ENCODE peak calls at places on chromosomes 13 and 19, in five cellular contexts. One of them, this sample, is unnamed.
A peak's percentile ranks its signal among the peaks of the same experiment; 100 is the strongest.

GRCh38 chr19:39949026-39949747 is 14.8 kb upstream of the FCGBP start:
- DNase-seq in stomach: peak; percentile 7
- DNase-seq in heart right ventricle: no peak
- DNase-seq in psoas muscle: no peak
- DNase-seq in fibroblast of lung: no peak
- DNase-seq in this sample: no peak

GRCh38 chr13:48542581-48543341 is 9.9 kb upstream of the RCBTB2 start:
- DNase-seq in stomach: peak; percentile 58
- DNase-seq in heart right ventricle: peak; percentile 47
- DNase-seq in psoas muscle: peak; percentile 74
- DNase-seq in fibroblast of lung: peak; percentile 16
- DNase-seq in this sample: peak; percentile 78

GRCh38 chr19:1650627-1651009 is 1.8 kb downstream of the TCF3 start:
- DNase-seq in stomach: no peak
- DNase-seq in heart right ventricle: no peak
- DNase-seq in psoas muscle: no peak
- DNase-seq in fibroblast of lung: peak; percentile 18
- DNase-seq in this sample: peak; percentile 23

GRCh38 chr19:41238244-41238643 is 19.2 kb downstream of the AXL start:
- DNase-seq in stomach: no peak
- DNase-seq in heart right ventricle: no peak
- DNase-seq in psoas muscle: no peak
- DNase-seq in fibroblast of lung: no peak
- DNase-seq in this sample: no peak

GRCh38 chr13:30421093-30422055 is 919 bp upstream of the UBE2L5 start:
- DNase-seq in stomach: peak; percentile 82
- DNase-seq in heart right ventricle: peak; percentile 88
- DNase-seq in psoas muscle: peak; percentile 94
- DNase-seq in fibroblast of lung: peak; percentile 87
- DNase-seq in this sample: peak; percentile 91

GRCh38 chr13:33524086-33524485 is 238.5 kb upstream of the STARD13 start:
- DNase-seq in stomach: no peak
- DNase-seq in heart right ventricle: no peak
- DNase-seq in psoas muscle: no peak
- DNase-seq in fibroblast of lung: peak; percentile 92
- DNase-seq in this sample: no peak

GRCh38 chr13:73223372-73223781 is 164.6 kb downstream of the KLF5 start:
- DNase-seq in stomach: no peak
- DNase-seq in heart right ventricle: no peak
- DNase-seq in psoas muscle: no peak
- DNase-seq in fibroblast of lung: no peak
- DNase-seq in this sample: no peak

GRCh38 chr13:50379584-50379983 is 364.3 kb downstream of the KCNRG start:
- DNase-seq in stomach: no peak
- DNase-seq in heart right ventricle: no peak
- DNase-seq in psoas muscle: no peak
- DNase-seq in fibroblast of lung: peak; percentile 68
- DNase-seq in this sample: no peak

GRCh38 chr13:20590568-20590967 is 23.6 kb downstream of the IFT88 start:
- DNase-seq in stomach: no peak
- DNase-seq in heart right ventricle: no peak
- DNase-seq in psoas muscle: no peak
- DNase-seq in fibroblast of lung: no peak
- DNase-seq in this sample: no peak

GRCh38 chr13:49569993-49570689 is 15.2 kb downstream of the RCBTB1 start:
- DNase-seq in stomach: no peak
- DNase-seq in heart right ventricle: no peak
- DNase-seq in psoas muscle: no peak
- DNase-seq in fibroblast of lung: peak; percentile 23
- DNase-seq in this sample: no peak

GRCh38 chr19:4557971-4558941 is 1.2 kb downstream of the SEMA6B start:
- DNase-seq in stomach: peak; percentile 59
- DNase-seq in heart right ventricle: no peak
- DNase-seq in psoas muscle: no peak
- DNase-seq in fibroblast of lung: no peak
- DNase-seq in this sample: no peak

GRCh38 chr13:32737111-32737571 is 150.9 kb downstream of the PDS5B start:
- DNase-seq in stomach: no peak
- DNase-seq in heart right ventricle: no peak
- DNase-seq in psoas muscle: no peak
- DNase-seq in fibroblast of lung: peak; percentile 23
- DNase-seq in this sample: no peak

GRCh38 chr19:35144600-35145436 is 1.8 kb downstream of the FXYD7 start:
- DNase-seq in stomach: peak; percentile 76
- DNase-seq in heart right ventricle: no peak
- DNase-seq in psoas muscle: no peak
- DNase-seq in fibroblast of lung: no peak
- DNase-seq in this sample: no peak

GRCh38 chr13:77698211-77699058 is 948 bp downstream of the SLAIN1 start:
- DNase-seq in stomach: peak; percentile 46
- DNase-seq in heart right ventricle: peak; percentile 15
- DNase-seq in psoas muscle: peak; percentile 61
- DNase-seq in fibroblast of lung: peak; percentile 6
- DNase-seq in this sample: no peak

GRCh38 chr13:79810671-79811070 is 329.7 kb downstream of the NDFIP2 start:
- DNase-seq in stomach: no peak
- DNase-seq in heart right ventricle: no peak
- DNase-seq in psoas muscle: no peak
- DNase-seq in fibroblast of lung: peak; percentile 77
- DNase-seq in this sample: no peak

GRCh38 chr19:39381910-39382611 is 8.8 kb downstream of the PAF1 start:
- DNase-seq in stomach: no peak
- DNase-seq in heart right ventricle: no peak
- DNase-seq in psoas muscle: no peak
- DNase-seq in fibroblast of lung: no peak
- DNase-seq in this sample: no peak

GRCh38 chr19:31064486-31064885 is 284.8 kb downstream of the TSHZ3 start:
- DNase-seq in stomach: no peak
- DNase-seq in heart right ventricle: no peak
- DNase-seq in psoas muscle: no peak
- DNase-seq in fibroblast of lung: no peak
- DNase-seq in this sample: no peak

GRCh38 chr19:18415177-18415867 is 3.9 kb upstream of the SSBP4 start:
- DNase-seq in stomach: no peak
- DNase-seq in heart right ventricle: peak; percentile 77
- DNase-seq in psoas muscle: peak; percentile 86
- DNase-seq in fibroblast of lung: peak; percentile 59
- DNase-seq in this sample: peak; percentile 81

GRCh38 chr13:21683034-21683733 is 12.3 kb downstream of the FGF9 start:
- DNase-seq in stomach: no peak
- DNase-seq in heart right ventricle: no peak
- DNase-seq in psoas muscle: no peak
- DNase-seq in fibroblast of lung: peak; percentile 89
- DNase-seq in this sample: no peak

DNA sequence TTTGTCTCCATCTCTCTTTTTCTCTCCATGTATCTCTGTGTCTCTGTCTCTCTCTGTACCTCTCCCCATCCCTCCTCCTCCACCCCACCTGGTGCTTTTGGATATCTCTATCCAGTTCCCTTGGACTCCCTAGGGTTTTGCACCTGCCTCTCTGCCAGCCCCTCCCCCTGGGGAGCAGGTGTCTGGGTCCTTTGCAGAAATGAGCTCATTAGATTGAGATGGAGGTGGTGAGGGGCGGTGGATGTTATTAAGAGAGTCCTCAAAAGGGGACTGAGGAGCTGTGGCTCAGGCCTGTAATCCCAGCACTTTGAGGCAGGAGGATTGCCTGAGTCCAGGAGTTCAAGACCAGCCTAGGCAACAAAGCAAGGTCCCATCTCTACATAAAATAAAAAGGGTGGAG is 2.1 kb downstream of the KCNN4 start:
- DNase-seq in stomach: no peak
- DNase-seq in heart right ventricle: no peak
- DNase-seq in psoas muscle: no peak
- DNase-seq in fibroblast of lung: no peak
- DNase-seq in this sample: no peak
- H3K27ac ChIP-seq in stomach: peak overlapping the region; percentile 82
- H3K27ac ChIP-seq in heart right ventricle: no peak overlapping the region
- H3K27ac ChIP-seq in psoas muscle: no peak overlapping the region
- H3K27ac ChIP-seq in fibroblast of lung: no peak overlapping the region
- H3K27ac ChIP-seq in this sample: peak overlapping the region; percentile 18

DNA sequence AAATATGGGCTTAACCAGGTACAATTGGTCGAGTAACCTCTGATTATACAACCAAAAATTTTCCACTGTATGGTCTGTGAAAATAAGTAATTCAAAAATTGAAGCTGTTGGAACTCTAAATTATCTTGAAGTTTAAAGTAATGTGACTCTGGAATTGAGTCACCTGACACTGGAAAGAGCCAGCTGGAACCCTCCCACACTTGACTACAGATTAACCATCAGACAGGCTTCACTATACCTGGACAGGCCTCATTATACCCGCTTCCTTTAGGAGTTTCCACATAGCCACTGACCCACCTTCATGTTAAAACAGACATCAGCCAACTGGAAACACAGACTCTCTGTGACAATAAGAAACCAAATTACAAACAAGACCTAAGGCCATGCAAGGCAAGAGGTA is 1.3 kb downstream of the ZNF433 start:
- DNase-seq in stomach: no peak
- DNase-seq in heart right ventricle: no peak
- DNase-seq in psoas muscle: no peak
- DNase-seq in fibroblast of lung: no peak
- DNase-seq in this sample: no peak
- H3K4me3 ChIP-seq in stomach: peak overlapping the region; percentile 89
- H3K4me3 ChIP-seq in heart right ventricle: no peak overlapping the region
- H3K4me3 ChIP-seq in psoas muscle: peak overlapping the region; percentile 98
- H3K4me3 ChIP-seq in fibroblast of lung: peak overlapping the region; percentile 76
- H3K4me3 ChIP-seq in this sample: peak overlapping the region; percentile 83

DNA sequence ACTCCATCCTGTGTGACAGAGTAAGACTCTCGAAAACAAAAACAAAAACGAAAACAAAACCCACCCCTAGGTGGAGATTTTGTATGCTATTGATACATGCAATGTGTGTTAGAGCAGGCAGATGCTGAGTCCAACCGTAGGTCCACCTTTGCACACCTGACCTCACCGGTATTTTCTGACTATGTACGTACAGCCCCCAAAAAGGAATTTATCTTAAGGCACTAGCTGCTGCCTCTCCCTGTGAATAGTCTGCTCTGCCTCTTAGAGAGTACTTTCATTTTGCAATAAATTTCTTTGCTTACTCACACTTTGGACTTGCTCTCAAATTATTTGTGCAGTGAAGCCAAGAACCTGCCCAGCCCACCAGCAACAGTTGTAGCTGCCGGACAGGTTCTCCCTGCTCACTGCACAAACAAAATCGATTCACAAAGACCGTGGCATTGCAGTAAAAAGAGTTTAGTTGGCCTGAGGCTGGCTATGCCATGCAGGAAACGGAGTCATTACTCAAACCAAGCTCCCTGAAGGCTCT is 8.2 kb upstream of the ZNF77 start:
- DNase-seq in stomach: peak; percentile 85
- DNase-seq in heart right ventricle: no peak
- DNase-seq in psoas muscle: no peak
- DNase-seq in fibroblast of lung: peak; percentile 19
- DNase-seq in this sample: no peak
- TF ChIP-seq CTCF in stomach: no peak
- TF ChIP-seq CTCF in heart right ventricle: no peak
- TF ChIP-seq CTCF in psoas muscle: no peak
- TF ChIP-seq CTCF in fibroblast of lung: no peak
- TF ChIP-seq CTCF in this sample: no peak

GRCh38 chr13:112588490-112589297 is 741 bp upstream of the TUBGCP3 start:
- DNase-seq in stomach: no peak
- DNase-seq in heart right ventricle: no peak
- DNase-seq in psoas muscle: peak; percentile 41
- DNase-seq in fibroblast of lung: no peak
- DNase-seq in this sample: no peak

GRCh38 chr13:112587359-112587766 is 590 bp downstream of the TUBGCP3 start:
- DNase-seq in stomach: peak; percentile 82
- DNase-seq in heart right ventricle: peak; percentile 83
- DNase-seq in psoas muscle: peak; percentile 95
- DNase-seq in fibroblast of lung: peak; percentile 79
- DNase-seq in this sample: peak; percentile 90

GRCh38 chr13:112587767-112588489 is at the start of gene TUBGCP3:
- DNase-seq in stomach: peak; percentile 87
- DNase-seq in heart right ventricle: peak; percentile 88
- DNase-seq in psoas muscle: peak; percentile 92
- DNase-seq in fibroblast of lung: peak; percentile 78
- DNase-seq in this sample: peak; percentile 90

GRCh38 chr13:112583592-112584277 is 4.2 kb downstream of the TUBGCP3 start:
- DNase-seq in stomach: no peak
- DNase-seq in heart right ventricle: no peak
- DNase-seq in psoas muscle: no peak
- DNase-seq in fibroblast of lung: no peak
- DNase-seq in this sample: no peak

DNA sequence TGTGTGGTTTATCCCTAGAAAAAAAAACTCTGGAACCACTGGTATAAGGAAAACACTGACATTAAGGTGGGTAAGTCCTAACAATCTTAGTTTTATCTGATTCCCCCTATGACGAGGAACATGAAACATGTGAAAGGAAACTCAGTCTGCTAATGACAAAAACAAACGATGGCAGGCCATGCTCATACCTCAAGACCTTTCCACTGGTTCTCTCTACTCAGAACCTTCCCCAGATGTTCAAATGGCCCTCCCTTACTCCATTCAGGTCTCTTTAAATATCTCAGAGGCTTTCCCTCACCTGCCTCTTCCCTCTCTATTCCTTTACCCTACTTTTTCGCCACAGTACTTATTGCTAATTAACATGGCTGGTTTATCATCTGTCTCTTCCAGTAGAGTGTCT is 1.6 kb downstream of the TUBGCP3 start:
- DNase-seq in stomach: no peak
- DNase-seq in heart right ventricle: no peak
- DNase-seq in psoas muscle: no peak
- DNase-seq in fibroblast of lung: no peak
- DNase-seq in this sample: no peak
- H3K27ac ChIP-seq in stomach: peak overlapping the region; percentile 97
- H3K27ac ChIP-seq in heart right ventricle: no peak overlapping the region
- H3K27ac ChIP-seq in psoas muscle: peak overlapping the region; percentile 98
- H3K27ac ChIP-seq in fibroblast of lung: no peak overlapping the region
- H3K27ac ChIP-seq in this sample: peak overlapping the region; percentile 85

GRCh38 chr19:45952691-45953505 is 20.8 kb downstream of the NOVA2 start:
- DNase-seq in stomach: peak; percentile 35
- DNase-seq in heart right ventricle: peak; percentile 62
- DNase-seq in psoas muscle: peak; percentile 65
- DNase-seq in fibroblast of lung: peak; percentile 19
- DNase-seq in this sample: no peak
- H3K4me3 ChIP-seq in stomach: no peak overlapping the region
- H3K4me3 ChIP-seq in heart right ventricle: no peak overlapping the region
- H3K4me3 ChIP-seq in psoas muscle: peak overlapping the region; percentile 22
- H3K4me3 ChIP-seq in fibroblast of lung: peak overlapping the region; percentile 34
- H3K4me3 ChIP-seq in this sample: no peak overlapping the region

GRCh38 chr13:87255394-87255793 is 415.8 kb upstream of the SLITRK5 start:
- DNase-seq in stomach: no peak
- DNase-seq in heart right ventricle: no peak
- DNase-seq in psoas muscle: no peak
- DNase-seq in fibroblast of lung: no peak
- DNase-seq in this sample: no peak

GRCh38 chr13:87259479-87260083 is 411.6 kb upstream of the SLITRK5 start:
- DNase-seq in stomach: no peak
- DNase-seq in heart right ventricle: no peak
- DNase-seq in psoas muscle: no peak
- DNase-seq in fibroblast of lung: no peak
- DNase-seq in this sample: no peak
- TF ChIP-seq CTCF in stomach: no peak
- TF ChIP-seq CTCF in heart right ventricle: no peak
- TF ChIP-seq CTCF in psoas muscle: no peak
- TF ChIP-seq CTCF in fibroblast of lung: peak; percentile 50
- TF ChIP-seq CTCF in this sample: no peak

This sample was measured in tibial artery.